ENCODE peak calls at places on chromosomes 12 and 14, in ten cellular contexts. J, H, S, L, Q, V, X, O, R and Z are unnamed samples.

GRCh38 chr12:93344876-93345275 is 32.8 kb upstream of the NUDT4 start:
- DNase-seq in J (no peak), H (no peak), S (peak), L (no peak), Q (no peak), V (no peak), X (no peak), O (no peak), R (no peak), Z (no peak)

GRCh38 chr14:89911018-89911919 is 43.3 kb downstream of the EFCAB11 start:
- DNase-seq in J (no peak), H (no peak), S (peak), L (no peak), Q (peak), V (peak), X (no peak), O (no peak), R (no peak), Z (no peak)

GRCh38 chr12:46131729-46132128 is 137.1 kb downstream of the SLC38A1 start:
- DNase-seq in J (no peak), H (no peak), S (peak), L (no peak), Q (no peak), V (no peak), X (peak), O (no peak), R (no peak), Z (no peak)

GRCh38 chr14:28542040-28542439 is 224.5 kb upstream of the FOXG1 start:
- DNase-seq in J (no peak), H (no peak), S (no peak), L (no peak), Q (peak), V (peak), X (no peak), O (no peak), R (no peak), Z (no peak)

GRCh38 chr12:96986883-96987523 is 79.9 kb downstream of the NEDD1 start:
- DNase-seq in J (no peak), H (no peak), S (peak), L (no peak), Q (peak), V (peak), X (peak), O (no peak), R (peak), Z (no peak)

GRCh38 chr14:73467377-73467776 is 9.0 kb upstream of the NUMB start:
- DNase-seq in J (no peak), H (no peak), S (peak), L (no peak), Q (peak), V (peak), X (no peak), O (no peak), R (no peak), Z (no peak)

GRCh38 chr12:64104376-64104775 is 117.7 kb downstream of the KICS2 start:
- DNase-seq in J (no peak), H (no peak), S (peak), L (no peak), Q (peak), V (peak), X (no peak), O (no peak), R (no peak), Z (no peak)

GRCh38 chr14:74299061-74299545 is 3.6 kb downstream of the ABCD4 start:
- DNase-seq in J (no peak), H (no peak), S (peak), L (no peak), Q (peak), V (no peak), X (no peak), O (no peak), R (no peak), Z (no peak)

GRCh38 chr12:6367065-6367968 is 8.0 kb downstream of the SCNN1A start:
- DNase-seq in J (no peak), H (no peak), S (no peak), L (no peak), Q (peak), V (peak), X (peak), O (no peak), R (peak), Z (peak)

GRCh38 chr12:7065073-7065623 is 4.6 kb downstream of the C1S start:
- DNase-seq in J (no peak), H (no peak), S (no peak), L (no peak), Q (no peak), V (no peak), X (no peak), O (no peak), R (no peak), Z (no peak)

GRCh38 chr12:18703916-18704315 is 33.9 kb downstream of the PLCZ1 start:
- DNase-seq in J (no peak), H (no peak), S (no peak), L (no peak), Q (peak), V (no peak), X (no peak), O (no peak), R (no peak), Z (no peak)

GRCh38 chr12:11023387-11023786 is 967 bp upstream of the TAS2R19 start:
- DNase-seq in J (no peak), H (no peak), S (no peak), L (no peak), Q (no peak), V (no peak), X (no peak), O (no peak), R (no peak), Z (no peak)

GRCh38 chr14:74202113-74202512 is 37.1 kb upstream of the VSX2 start:
- DNase-seq in J (no peak), H (no peak), S (no peak), L (no peak), Q (no peak), V (no peak), X (peak), O (no peak), R (no peak), Z (no peak)

GRCh38 chr12:122097641-122098364 is 19.2 kb downstream of the MLXIP start:
- DNase-seq in J (no peak), H (no peak), S (no peak), L (no peak), Q (peak), V (peak), X (no peak), O (no peak), R (no peak), Z (no peak)

GRCh38 chr12:21221778-21222177 is 90.8 kb downstream of the SLCO1B1 start:
- DNase-seq in J (no peak), H (no peak), S (no peak), L (no peak), Q (no peak), V (no peak), X (no peak), O (no peak), R (no peak), Z (no peak)

GRCh38 chr12:125674554-125674953 is 609.3 kb downstream of the AACS start:
- DNase-seq in J (no peak), H (no peak), S (no peak), L (no peak), Q (no peak), V (no peak), X (no peak), O (no peak), R (no peak), Z (no peak)

GRCh38 chr12:76026643-76027063 is 4.9 kb downstream of the PHLDA1 start:
- DNase-seq in J (no peak), H (no peak), S (peak), L (no peak), Q (peak), V (peak), X (peak), O (no peak), R (no peak), Z (no peak)

GRCh38 chr14:21300892-21301291 is 21.0 kb downstream of the RPGRIP1 start:
- DNase-seq in J (no peak), H (no peak), S (peak), L (peak), Q (no peak), V (peak), X (peak), O (peak), R (no peak), Z (no peak)
- H3K4me3 ChIP-seq in J (no peak), H (peak), S (peak), L (peak), Q (peak), V (peak), X (peak), O (peak), R (no peak), Z (peak)

GRCh38 chr12:79933580-79934264 is 1.2 kb downstream of the PPP1R12A start:
- DNase-seq in J (no peak), H (no peak), S (peak), L (no peak), Q (peak), V (peak), X (peak), O (no peak), R (no peak), Z (no peak)

GRCh38 chr12:79934309-79935020 is 432 bp downstream of the PPP1R12A start:
- DNase-seq in J (peak), H (no peak), S (no peak), L (no peak), Q (no peak), V (peak), X (peak), O (peak), R (peak), Z (no peak)

GRCh38 chr12:79935021-79935623 is at the start of gene PPP1R12A:
- DNase-seq in J (peak), H (peak), S (peak), L (peak), Q (peak), V (peak), X (peak), O (peak), R (peak), Z (peak)

GRCh38 chr12:79933043-79933442 is 1.9 kb downstream of the PPP1R12A start:
- DNase-seq in J (no peak), H (no peak), S (no peak), L (no peak), Q (no peak), V (no peak), X (no peak), O (no peak), R (no peak), Z (no peak)

GRCh38 chr12:79932393-79932792 is 2.5 kb downstream of the PPP1R12A start:
- DNase-seq in J (no peak), H (no peak), S (no peak), L (no peak), Q (no peak), V (no peak), X (no peak), O (no peak), R (no peak), Z (no peak)
- H3K4me3 ChIP-seq in J (peak), H (peak), S (peak), L (peak), Q (peak), V (peak), X (peak), O (peak), R (no peak), Z (peak)

GRCh38 chr14:70441641-70442040 is 10.3 kb upstream of the ADAM21 start:
- DNase-seq in J (no peak), H (no peak), S (no peak), L (no peak), Q (no peak), V (no peak), X (no peak), O (no peak), R (no peak), Z (no peak)
- H3K4me3 ChIP-seq in J (no peak), H (no peak), S (no peak), L (no peak), Q (no peak), V (no peak), X (no peak), O (no peak), R (no peak), Z (no peak)

GRCh38 chr12:49108958-49109404 is 1.7 kb downstream of the LMBR1L start:
- DNase-seq in J (peak), H (peak), S (peak), L (no peak), Q (peak), V (peak), X (no peak), O (no peak), R (no peak), Z (no peak)
- H3K4me3 ChIP-seq in J (peak), H (peak), S (peak), L (no peak), Q (peak), V (peak), X (peak), O (peak), R (no peak), Z (no peak)

GRCh38 chr12:105561981-105562726 is 231.7 kb downstream of the C12orf75 start:
- DNase-seq in J (peak), H (peak), S (peak), L (no peak), Q (peak), V (peak), X (no peak), O (no peak), R (no peak), Z (no peak)
- H3K4me3 ChIP-seq in J (no peak), H (no peak), S (peak), L (no peak), Q (no peak), V (no peak), X (no peak), O (no peak), R (no peak), Z (no peak)

GRCh38 chr12:68245071-68246021 is 8.1 kb downstream of the IL22 start:
- DNase-seq in J (peak), H (no peak), S (no peak), L (no peak), Q (peak), V (peak), X (no peak), O (no peak), R (no peak), Z (no peak)
- H3K4me3 ChIP-seq in J (peak), H (peak), S (no peak), L (no peak), Q (peak), V (peak), X (no peak), O (no peak), R (no peak), Z (no peak)

DNA sequence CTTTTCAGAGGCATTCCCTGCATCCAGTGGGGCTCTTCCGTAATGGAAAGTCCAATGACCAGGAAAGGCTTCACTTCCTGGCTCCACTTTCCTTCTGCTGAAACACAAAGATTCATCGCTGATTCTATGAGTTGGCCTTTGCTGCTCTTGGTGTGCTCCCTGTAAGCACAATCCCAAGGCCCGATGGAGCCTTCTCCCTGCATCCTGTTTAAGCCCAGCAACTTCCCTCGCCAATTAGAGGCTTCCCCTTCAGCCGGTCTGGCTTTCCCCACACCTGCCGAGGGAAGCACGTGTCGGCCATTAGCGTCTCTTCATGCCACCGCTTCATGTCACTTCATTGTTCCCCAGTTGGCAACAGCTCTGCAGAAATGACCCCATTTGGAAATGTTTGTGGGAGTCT is 693.9 kb downstream of the MED13L start:
- DNase-seq in J (no peak), H (no peak), S (no peak), L (no peak), Q (no peak), V (no peak), X (no peak), O (no peak), R (no peak), Z (no peak)
- H3K4me3 ChIP-seq in J (no peak), H (no peak), S (no peak), L (no peak), Q (no peak), V (no peak), X (no peak), O (no peak), R (no peak), Z (no peak)

DNA sequence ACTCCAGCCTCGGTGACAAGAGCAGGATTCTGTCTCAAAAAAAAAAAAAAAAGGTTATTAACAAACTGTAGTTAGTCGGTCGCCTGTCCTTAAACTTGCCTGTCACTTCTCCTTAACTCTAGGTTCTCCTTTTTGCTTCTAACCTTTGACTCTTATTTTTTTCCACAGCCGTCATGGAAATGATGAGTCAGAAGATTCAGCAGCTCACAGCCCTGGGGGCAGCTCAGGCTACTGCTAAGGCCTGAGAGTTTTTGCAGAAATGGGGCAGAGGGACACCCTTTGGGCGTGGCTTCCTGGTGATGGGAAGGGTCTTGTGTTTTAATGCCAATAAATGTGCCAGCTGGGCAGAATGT is 418 bp upstream of the MYG1 start:
- DNase-seq in J (no peak), H (no peak), S (peak), L (no peak), Q (peak), V (peak), X (peak), O (no peak), R (no peak), Z (no peak)
- H3K4me3 ChIP-seq in J (peak), H (peak), S (peak), L (peak), Q (peak), V (peak), X (peak), O (peak), R (peak), Z (peak)

GRCh38 chr14:101358320-101358569 is 203.1 kb upstream of the DIO3 start:
- DNase-seq in J (no peak), H (no peak), S (no peak), L (no peak), Q (no peak), V (no peak), X (no peak), O (no peak), R (peak), Z (no peak)
- H3K4me3 ChIP-seq in J (no peak), H (no peak), S (no peak), L (no peak), Q (no peak), V (no peak), X (no peak), O (no peak), R (no peak), Z (no peak)